ENCODE peak calls at places on chromosomes 11 and 22, in four cellular contexts. N is GM23338, Z is sigmoid colon, W is endothelial cell of umbilical vein. A is an unnamed sample.

GRCh38 chr11:118435233-118435892 is 929 bp upstream of the KMT2A start:
- DNase-seq in W (peak), N (peak), Z (peak), A (peak)

GRCh38 chr11:831132-831864 is 1.5 kb upstream of the CD151 start:
- DNase-seq in W (peak), N (no peak), Z (no peak), A (no peak)

GRCh38 chr11:80331694-80332093 is 890.9 kb upstream of the TENM4 start:
- DNase-seq in N (no peak), Z (no peak), W (no peak), A (no peak)

GRCh38 chr11:68037481-68038225 is 1.2 kb upstream of the TCIRG1 start:
- DNase-seq in N (no peak), Z (peak), W (no peak), A (peak)

GRCh38 chr11:45457649-45458048 is 171.5 kb upstream of the SYT13 start:
- DNase-seq in Z (no peak), W (no peak), N (no peak), A (peak)

GRCh38 chr11:83070044-83070877 is 1.4 kb downstream of the RAB30 start:
- DNase-seq in Z (no peak), N (peak), W (peak), A (no peak)

GRCh38 chr11:112637046-112637445 is 324.2 kb upstream of the NCAM1 start:
- DNase-seq in Z (no peak), N (no peak), W (no peak), A (no peak)

GRCh38 chr11:68658097-68658496 is 26.2 kb upstream of the GAL start:
- DNase-seq in W (no peak), N (no peak), Z (no peak), A (no peak)

GRCh38 chr11:130915556-130916237 is 582 bp downstream of the SNX19 start:
- DNase-seq in Z (no peak), W (no peak), N (peak), A (peak)

GRCh38 chr11:643849-644738 is 7.0 kb downstream of the DRD4 start:
- DNase-seq in W (no peak), Z (no peak), N (no peak), A (no peak)

GRCh38 chr22:33811686-33812085 is 108.6 kb downstream of the LARGE1 start:
- DNase-seq in N (peak), Z (peak), W (no peak), A (no peak)

GRCh38 chr22:20239063-20239950 is 28.8 kb downstream of the RTN4R start:
- DNase-seq in N (no peak), Z (no peak), W (peak), A (peak)

GRCh38 chr22:38900677-38901076 is 28.7 kb upstream of the CBX6 start:
- DNase-seq in N (no peak), W (no peak), Z (no peak), A (no peak)

GRCh38 chr11:96314326-96315050 is 28.5 kb downstream of the MAML2 start:
- DNase-seq in Z (no peak), W (peak), N (no peak), A (no peak)

GRCh38 chr22:31622980-31623379 is 39.0 kb downstream of the PISD start:
- DNase-seq in Z (no peak), W (no peak), N (no peak), A (no peak)

GRCh38 chr11:19394525-19395016 is 153.8 kb upstream of the E2F8 start:
- DNase-seq in N (no peak), W (no peak), Z (no peak), A (no peak)

GRCh38 chr11:43756575-43756974 is 76.0 kb downstream of the HSD17B12 start:
- DNase-seq in W (no peak), Z (no peak), N (no peak), A (no peak)

GRCh38 chr11:114135737-114136151 is 76.2 kb downstream of the ZBTB16 start:
- DNase-seq in W (no peak), Z (peak), N (peak), A (no peak)

GRCh38 chr11:119706887-119707286 is 22.1 kb downstream of the NECTIN1 start:
- DNase-seq in Z (no peak), W (no peak), N (peak), A (no peak)
- TF ChIP-seq CTCF in Z (no peak), W (peak), N (peak), A (no peak)

GRCh38 chr11:16926868-16927267 is 87.3 kb downstream of the PLEKHA7 start:
- DNase-seq in Z (no peak), W (no peak), N (peak), A (no peak)

GRCh38 chr11:16925495-16926065 is 88.6 kb downstream of the PLEKHA7 start:
- DNase-seq in Z (peak), W (peak), N (peak), A (peak)

GRCh38 chr11:16924462-16924825 is 89.8 kb downstream of the PLEKHA7 start:
- DNase-seq in N (no peak), W (no peak), Z (no peak), A (no peak)

GRCh38 chr11:16923987-16924386 is 90.2 kb downstream of the PLEKHA7 start:
- DNase-seq in N (no peak), Z (no peak), W (no peak), A (no peak)

DNA sequence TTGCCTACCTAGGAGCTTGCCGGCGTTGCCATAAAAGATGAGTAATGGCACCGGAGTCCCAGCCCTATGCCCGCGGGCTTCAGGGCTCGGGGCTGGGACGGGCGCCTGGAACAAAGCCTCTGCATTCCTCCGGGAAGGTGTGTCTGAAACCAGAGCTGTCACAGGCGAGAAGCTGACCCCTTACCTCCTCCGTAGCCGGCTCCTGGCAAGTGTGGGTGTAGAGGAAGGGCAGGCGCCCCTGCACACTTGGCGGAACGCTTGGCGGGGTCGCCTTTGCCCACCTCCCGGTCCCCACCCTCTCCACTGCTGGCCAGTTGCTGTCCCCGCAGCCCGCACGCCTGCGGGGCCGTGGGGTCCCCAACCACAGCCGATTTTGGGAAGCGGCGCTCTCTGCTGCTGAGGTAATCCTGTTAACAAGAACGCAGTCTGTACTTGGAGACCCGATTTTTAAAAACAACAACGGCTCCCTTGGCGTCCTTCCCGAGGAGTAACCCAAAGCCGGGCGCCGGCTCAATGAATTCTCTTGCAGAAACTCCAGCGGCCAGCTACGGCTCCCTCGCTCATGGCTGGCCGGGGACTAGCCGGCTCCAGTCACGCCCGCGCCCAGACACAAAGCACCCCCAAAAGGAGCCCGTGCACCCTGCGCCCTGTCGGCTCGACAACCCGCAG is 89.3 kb downstream of the PLEKHA7 start:
- DNase-seq in W (no peak), N (peak), Z (peak), A (no peak)
- TF ChIP-seq POLR2AphosphoS5 in W (no peak), N (no peak), Z (no peak), A (no peak)

DNA sequence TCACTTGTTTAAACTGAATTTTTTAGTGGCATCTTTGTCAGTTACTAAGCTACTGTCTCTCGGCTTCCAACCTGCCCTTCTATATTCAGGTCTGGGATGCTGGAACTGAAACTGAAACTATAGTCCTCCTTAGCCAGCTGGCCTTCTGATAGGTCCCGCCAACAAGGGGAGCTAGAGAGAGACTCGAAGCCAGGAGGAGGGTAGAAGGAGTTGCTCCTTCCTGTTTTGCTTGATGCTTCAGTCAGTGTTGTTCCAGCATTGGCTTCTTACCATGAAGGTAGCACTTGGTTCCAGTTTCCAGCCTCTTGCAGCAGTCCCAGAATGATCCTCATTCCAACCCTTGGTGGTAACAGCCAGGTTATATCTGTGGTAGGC is 32.9 kb upstream of the HORMAD2 start:
- DNase-seq in N (peak), Z (peak), W (no peak), A (no peak)
- H3K4me3 ChIP-seq in N (no peak), Z (no peak), W (no peak), A (no peak)

GRCh38 chr11:77411717-77412441 is 62.0 kb downstream of the PAK1 start:
- DNase-seq in Z (peak), N (peak), W (peak), A (peak)
- TF ChIP-seq CTCF in Z (no peak), N (no peak), W (no peak), A (no peak)

DNA sequence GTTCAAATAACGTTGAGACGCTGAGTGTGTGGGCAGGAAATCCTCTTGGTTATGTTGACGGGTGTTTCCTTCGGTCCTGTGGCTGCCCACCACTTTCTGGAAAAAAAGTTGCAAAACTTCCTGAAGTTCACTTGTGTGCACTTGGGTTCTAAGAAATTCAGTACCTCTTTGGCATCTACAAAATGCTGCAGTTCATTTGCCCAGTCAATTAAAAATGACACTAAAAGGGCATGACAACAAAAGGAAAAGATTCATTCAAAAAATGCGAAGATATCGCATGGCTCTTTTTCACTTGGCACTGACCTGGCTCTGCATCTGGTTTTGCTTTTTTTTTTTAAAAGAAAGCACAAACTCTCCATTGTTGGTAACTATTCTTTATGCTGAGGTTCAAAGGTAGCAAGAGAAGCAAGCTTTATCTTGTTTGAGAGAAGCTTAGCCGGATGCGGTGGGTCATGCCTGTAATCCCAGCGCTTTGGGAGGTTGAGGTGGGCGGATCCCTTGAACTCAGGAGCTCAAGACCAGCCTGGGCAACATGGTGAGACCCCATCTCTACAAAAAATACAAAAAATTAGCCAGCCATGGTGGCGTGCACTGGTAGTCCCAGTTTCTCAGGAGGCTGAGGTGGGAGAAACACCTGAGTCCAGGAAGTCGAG is 10.6 kb upstream of the XBP1 start:
- DNase-seq in Z (no peak), W (peak), N (no peak), A (peak)
- TF ChIP-seq POLR2AphosphoS5 in Z (no peak), W (no peak), N (no peak), A (no peak)

GRCh38 chr22:18970180-18970947 is 34.3 kb upstream of the PRODH start:
- DNase-seq in W (no peak), N (peak), Z (no peak), A (peak)
- H3K4me3 ChIP-seq in W (peak), N (peak), Z (peak), A (peak)

GRCh38 chr11:89498845-89499448 is 7.8 kb upstream of the NOX4 start:
- DNase-seq in Z (no peak), N (peak), W (no peak), A (no peak)
- TF ChIP-seq CTCF in Z (no peak), N (peak), W (peak), A (no peak)

GRCh38 chr22:21591695-21592094 is 24.2 kb downstream of the UBE2L3 start:
- DNase-seq in N (no peak), W (no peak), Z (no peak), A (no peak)
- TF ChIP-seq POLR2AphosphoS5 in N (no peak), W (no peak), Z (no peak), A (peak)